ENCODE peak calls at places on chromosomes 13 and 19, in five cellular contexts. One of them, this sample, is unnamed.

GRCh38 chr19:13861714-13862531 is 15.0 kb upstream of the NANOS3 start:
- DNase-seq in SK-N-DZ: peak
- DNase-seq in lower lobe of right lung: peak
- DNase-seq in activated CD4-positive, CD25-positive, alpha-beta regulatory T cell: peak
- DNase-seq in gastrocnemius medialis: peak
- DNase-seq in this sample: peak

GRCh38 chr13:102901615-102902305 is 55.9 kb downstream of the ERCC5 start:
- DNase-seq in SK-N-DZ: no peak
- DNase-seq in lower lobe of right lung: no peak
- DNase-seq in gastrocnemius medialis: no peak
- DNase-seq in activated CD4-positive, CD25-positive, alpha-beta regulatory T cell: no peak
- DNase-seq in this sample: no peak

GRCh38 chr13:113954046-113954841 is 19.6 kb downstream of the C13orf46 start:
- DNase-seq in gastrocnemius medialis: no peak
- DNase-seq in SK-N-DZ: no peak
- DNase-seq in lower lobe of right lung: peak
- DNase-seq in activated CD4-positive, CD25-positive, alpha-beta regulatory T cell: no peak
- DNase-seq in this sample: no peak

GRCh38 chr19:10848208-10848843 is at the start of gene C19orf38:
- DNase-seq in gastrocnemius medialis: no peak
- DNase-seq in lower lobe of right lung: no peak
- DNase-seq in SK-N-DZ: no peak
- DNase-seq in activated CD4-positive, CD25-positive, alpha-beta regulatory T cell: no peak
- DNase-seq in this sample: no peak

GRCh38 chr19:9996541-9996940 is 13.8 kb downstream of the COL5A3 start:
- DNase-seq in lower lobe of right lung: no peak
- DNase-seq in activated CD4-positive, CD25-positive, alpha-beta regulatory T cell: no peak
- DNase-seq in SK-N-DZ: no peak
- DNase-seq in gastrocnemius medialis: no peak
- DNase-seq in this sample: no peak

GRCh38 chr13:72166102-72166660 is 299.2 kb upstream of the DACH1 start:
- DNase-seq in SK-N-DZ: no peak
- DNase-seq in activated CD4-positive, CD25-positive, alpha-beta regulatory T cell: no peak
- DNase-seq in lower lobe of right lung: no peak
- DNase-seq in gastrocnemius medialis: no peak
- DNase-seq in this sample: peak

GRCh38 chr13:94706854-94707399 is 5.4 kb downstream of the SOX21 start:
- DNase-seq in SK-N-DZ: no peak
- DNase-seq in gastrocnemius medialis: no peak
- DNase-seq in lower lobe of right lung: no peak
- DNase-seq in activated CD4-positive, CD25-positive, alpha-beta regulatory T cell: no peak
- DNase-seq in this sample: no peak

GRCh38 chr19:53947624-53948023 is 15.1 kb upstream of the CACNG8 start:
- DNase-seq in activated CD4-positive, CD25-positive, alpha-beta regulatory T cell: no peak
- DNase-seq in lower lobe of right lung: no peak
- DNase-seq in gastrocnemius medialis: no peak
- DNase-seq in SK-N-DZ: peak
- DNase-seq in this sample: no peak

GRCh38 chr19:639251-640155 is at the start of gene FGF22:
- DNase-seq in gastrocnemius medialis: peak
- DNase-seq in activated CD4-positive, CD25-positive, alpha-beta regulatory T cell: peak
- DNase-seq in SK-N-DZ: peak
- DNase-seq in lower lobe of right lung: peak
- DNase-seq in this sample: peak

GRCh38 chr19:8194528-8195275 is 14.5 kb upstream of the CERS4 start:
- DNase-seq in gastrocnemius medialis: no peak
- DNase-seq in lower lobe of right lung: peak
- DNase-seq in SK-N-DZ: no peak
- DNase-seq in activated CD4-positive, CD25-positive, alpha-beta regulatory T cell: peak
- DNase-seq in this sample: no peak

GRCh38 chr19:53357821-53358581 is 7.5 kb upstream of the ZNF525 start:
- DNase-seq in gastrocnemius medialis: no peak
- DNase-seq in lower lobe of right lung: no peak
- DNase-seq in activated CD4-positive, CD25-positive, alpha-beta regulatory T cell: no peak
- DNase-seq in SK-N-DZ: no peak
- DNase-seq in this sample: no peak

GRCh38 chr19:58394821-58395219 is 636 bp upstream of the RNF225 start:
- DNase-seq in activated CD4-positive, CD25-positive, alpha-beta regulatory T cell: no peak
- DNase-seq in lower lobe of right lung: no peak
- DNase-seq in SK-N-DZ: no peak
- DNase-seq in gastrocnemius medialis: no peak
- DNase-seq in this sample: no peak

GRCh38 chr13:28475916-28476725 is 18.8 kb downstream of the FLT1 start:
- DNase-seq in lower lobe of right lung: no peak
- DNase-seq in gastrocnemius medialis: no peak
- DNase-seq in activated CD4-positive, CD25-positive, alpha-beta regulatory T cell: no peak
- DNase-seq in SK-N-DZ: no peak
- DNase-seq in this sample: peak

GRCh38 chr19:49458567-49458903 is 5.5 kb downstream of the ALDH16A1 start:
- DNase-seq in activated CD4-positive, CD25-positive, alpha-beta regulatory T cell: no peak
- DNase-seq in lower lobe of right lung: no peak
- DNase-seq in SK-N-DZ: no peak
- DNase-seq in gastrocnemius medialis: no peak
- DNase-seq in this sample: no peak

GRCh38 chr13:36526897-36527296 is 94.6 kb downstream of the CCNA1 start:
- DNase-seq in SK-N-DZ: no peak
- DNase-seq in lower lobe of right lung: peak
- DNase-seq in activated CD4-positive, CD25-positive, alpha-beta regulatory T cell: no peak
- DNase-seq in gastrocnemius medialis: no peak
- DNase-seq in this sample: no peak

GRCh38 chr13:26784704-26785639 is 24.4 kb upstream of the GPR12 start:
- DNase-seq in gastrocnemius medialis: no peak
- DNase-seq in SK-N-DZ: no peak
- DNase-seq in activated CD4-positive, CD25-positive, alpha-beta regulatory T cell: no peak
- DNase-seq in lower lobe of right lung: no peak
- DNase-seq in this sample: no peak

GRCh38 chr13:111862836-111863815 is 203.8 kb upstream of the SOX1 start:
- DNase-seq in lower lobe of right lung: no peak
- DNase-seq in activated CD4-positive, CD25-positive, alpha-beta regulatory T cell: no peak
- DNase-seq in gastrocnemius medialis: no peak
- DNase-seq in SK-N-DZ: no peak
- DNase-seq in this sample: no peak

GRCh38 chr19:5588906-5589676 is 21.3 kb upstream of the TINCR start:
- DNase-seq in gastrocnemius medialis: no peak
- DNase-seq in activated CD4-positive, CD25-positive, alpha-beta regulatory T cell: no peak
- DNase-seq in SK-N-DZ: no peak
- DNase-seq in lower lobe of right lung: no peak
- DNase-seq in this sample: no peak

GRCh38 chr19:4639531-4640246 is 373 bp downstream of the TNFAIP8L1 start:
- DNase-seq in gastrocnemius medialis: no peak
- DNase-seq in SK-N-DZ: no peak
- DNase-seq in lower lobe of right lung: peak
- DNase-seq in activated CD4-positive, CD25-positive, alpha-beta regulatory T cell: no peak
- DNase-seq in this sample: no peak

GRCh38 chr19:7636691-7637373 is at the start of gene STXBP2:
- DNase-seq in SK-N-DZ: no peak
- DNase-seq in activated CD4-positive, CD25-positive, alpha-beta regulatory T cell: peak
- DNase-seq in lower lobe of right lung: peak
- DNase-seq in gastrocnemius medialis: no peak
- DNase-seq in this sample: peak

GRCh38 chr13:30847697-30848307 is 58.3 kb upstream of the MEDAG start:
- DNase-seq in gastrocnemius medialis: peak
- DNase-seq in lower lobe of right lung: no peak
- DNase-seq in SK-N-DZ: no peak
- DNase-seq in activated CD4-positive, CD25-positive, alpha-beta regulatory T cell: no peak
- DNase-seq in this sample: peak

GRCh38 chr13:71629167-71629566 is 237.8 kb downstream of the DACH1 start:
- DNase-seq in lower lobe of right lung: no peak
- DNase-seq in activated CD4-positive, CD25-positive, alpha-beta regulatory T cell: no peak
- DNase-seq in SK-N-DZ: no peak
- DNase-seq in gastrocnemius medialis: no peak
- DNase-seq in this sample: no peak

GRCh38 chr13:44040754-44041100 is 161.0 kb downstream of the LACC1 start:
- DNase-seq in lower lobe of right lung: no peak
- DNase-seq in gastrocnemius medialis: no peak
- DNase-seq in activated CD4-positive, CD25-positive, alpha-beta regulatory T cell: no peak
- DNase-seq in SK-N-DZ: no peak
- DNase-seq in this sample: no peak

GRCh38 chr13:104773775-104774174 is 1707.6 kb upstream of the SLC10A2 start:
- DNase-seq in SK-N-DZ: peak
- DNase-seq in lower lobe of right lung: no peak
- DNase-seq in activated CD4-positive, CD25-positive, alpha-beta regulatory T cell: no peak
- DNase-seq in gastrocnemius medialis: no peak
- DNase-seq in this sample: peak

GRCh38 chr13:110163020-110163658 is 143.8 kb downstream of the COL4A1 start:
- DNase-seq in lower lobe of right lung: no peak
- DNase-seq in activated CD4-positive, CD25-positive, alpha-beta regulatory T cell: no peak
- DNase-seq in SK-N-DZ: no peak
- DNase-seq in gastrocnemius medialis: no peak
- DNase-seq in this sample: no peak